ENCODE peak calls at places on chromosome 15, in six cellular contexts. A, R, C, H, F and P are unnamed samples.

GRCh38 chr15:30923429-30923828 is 19.7 kb downstream of the FAN1 start:
- DNase-seq in A (no peak), R (no peak), C (no peak), H (no peak), F (no peak), P (no peak)

GRCh38 chr15:64774556-64775523 is 549 bp downstream of the RBPMS2 start:
- DNase-seq in A (no peak), R (no peak), C (no peak), H (no peak), F (no peak), P (peak; percentile 81)

GRCh38 chr15:49521802-49522201 is 98.8 kb downstream of the FGF7 start:
- DNase-seq in A (peak; percentile 6), R (no peak), C (peak; percentile 2), H (peak; percentile 4), F (no peak), P (no peak)

GRCh38 chr15:74873756-74874424 is 725 bp upstream of the SCAMP2 start:
- DNase-seq in A (no peak), R (no peak), C (peak; percentile 34), H (peak; percentile 48), F (no peak), P (peak; percentile 54)

GRCh38 chr15:73389539-73389938 is 20.8 kb upstream of the HCN4 start:
- DNase-seq in A (no peak), R (no peak), C (no peak), H (no peak), F (no peak), P (no peak)

GRCh38 chr15:101060576-101061551 is 141.7 kb downstream of the LRRK1 start:
- DNase-seq in A (no peak), R (no peak), C (no peak), H (no peak), F (no peak), P (no peak)

GRCh38 chr15:52082197-52083036 is 30.2 kb downstream of the BCL2L10 start:
- DNase-seq in A (no peak), R (no peak), C (no peak), H (no peak), F (peak; percentile 86), P (no peak)

GRCh38 chr15:89690276-89691218 is at the start of the genes PEX11A and WDR93:
- DNase-seq in A (peak; percentile 59), R (peak; percentile 49), C (peak; percentile 75), H (no peak), F (peak; percentile 27), P (peak; percentile 88)

GRCh38 chr15:66866651-66867050 is 164.6 kb downstream of the SMAD6 start:
- DNase-seq in A (no peak), R (no peak), C (no peak), H (no peak), F (no peak), P (no peak)

GRCh38 chr15:50702762-50703334 is 16.3 kb upstream of the TRPM7 start:
- DNase-seq in A (no peak), R (no peak), C (no peak), H (no peak), F (no peak), P (no peak)

GRCh38 chr15:66789029-66790025 is 87.3 kb downstream of the SMAD6 start:
- DNase-seq in A (no peak), R (no peak), C (peak; percentile 30), H (peak; percentile 62), F (no peak), P (no peak)

GRCh38 chr15:29452881-29453731 is 183.5 kb upstream of the NSMCE3 start:
- DNase-seq in A (peak; percentile 29), R (no peak), C (no peak), H (no peak), F (no peak), P (no peak)

GRCh38 chr15:82158811-82159210 is 103.7 kb downstream of the EFL1 start:
- DNase-seq in A (no peak), R (no peak), C (no peak), H (no peak), F (no peak), P (peak; percentile 22)

GRCh38 chr15:71495381-71495780 is 315.0 kb upstream of the NR2E3 start:
- DNase-seq in A (no peak), R (no peak), C (peak; percentile 55), H (no peak), F (no peak), P (no peak)

DNA sequence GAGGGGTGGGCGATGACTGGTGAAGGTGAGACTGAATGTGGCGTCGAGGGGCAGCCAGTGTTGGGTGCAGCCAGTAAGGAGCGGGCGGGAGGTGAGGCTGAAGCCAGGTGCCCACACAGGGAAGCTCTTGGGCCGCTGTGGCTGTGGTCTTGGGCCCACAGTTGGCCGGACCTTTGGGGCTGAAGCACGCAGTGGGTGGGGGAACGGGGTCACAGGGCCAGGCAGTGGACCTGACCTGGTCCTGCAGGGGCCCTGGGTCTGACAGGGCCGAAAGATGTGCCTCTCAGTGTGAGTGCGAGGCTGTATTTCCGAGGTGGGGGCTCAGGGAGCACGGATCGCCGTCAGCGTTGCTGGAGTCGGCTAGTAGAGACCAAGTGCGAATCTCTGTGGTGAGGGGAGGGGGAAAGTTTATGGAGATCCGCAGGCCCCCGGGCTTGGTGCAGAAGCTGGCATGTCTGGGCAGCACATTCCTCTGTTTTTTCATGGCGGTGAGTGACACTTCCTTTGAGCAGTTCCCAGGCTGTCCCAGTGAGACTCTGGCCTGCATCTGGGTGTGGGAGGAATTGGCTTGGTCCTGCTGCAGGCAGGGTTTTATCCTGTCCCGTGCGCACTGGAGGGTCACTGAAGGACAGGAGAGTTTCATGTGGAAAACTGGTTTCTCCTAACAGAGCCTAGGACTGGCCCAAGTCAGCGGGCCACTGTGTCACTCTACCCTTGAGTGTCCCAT is 100.8 kb downstream of the TMEM266 start:
- DNase-seq in A (no peak), R (no peak), C (no peak), H (no peak), F (no peak), P (no peak)
- H2AFZ ChIP-seq in A (no peak overlapping the region), R (no peak overlapping the region), C (no peak overlapping the region), H (no peak overlapping the region), F (no peak overlapping the region), P (no peak overlapping the region)

GRCh38 chr15:68208136-68208535 is 3.0 kb upstream of the CALML4 start:
- DNase-seq in A (no peak), R (no peak), C (no peak), H (no peak), F (no peak), P (no peak)
- TF ChIP-seq SIN3A in A (no peak), R (no peak), C (no peak), H (no peak), F (no peak), P (no peak)

DNA sequence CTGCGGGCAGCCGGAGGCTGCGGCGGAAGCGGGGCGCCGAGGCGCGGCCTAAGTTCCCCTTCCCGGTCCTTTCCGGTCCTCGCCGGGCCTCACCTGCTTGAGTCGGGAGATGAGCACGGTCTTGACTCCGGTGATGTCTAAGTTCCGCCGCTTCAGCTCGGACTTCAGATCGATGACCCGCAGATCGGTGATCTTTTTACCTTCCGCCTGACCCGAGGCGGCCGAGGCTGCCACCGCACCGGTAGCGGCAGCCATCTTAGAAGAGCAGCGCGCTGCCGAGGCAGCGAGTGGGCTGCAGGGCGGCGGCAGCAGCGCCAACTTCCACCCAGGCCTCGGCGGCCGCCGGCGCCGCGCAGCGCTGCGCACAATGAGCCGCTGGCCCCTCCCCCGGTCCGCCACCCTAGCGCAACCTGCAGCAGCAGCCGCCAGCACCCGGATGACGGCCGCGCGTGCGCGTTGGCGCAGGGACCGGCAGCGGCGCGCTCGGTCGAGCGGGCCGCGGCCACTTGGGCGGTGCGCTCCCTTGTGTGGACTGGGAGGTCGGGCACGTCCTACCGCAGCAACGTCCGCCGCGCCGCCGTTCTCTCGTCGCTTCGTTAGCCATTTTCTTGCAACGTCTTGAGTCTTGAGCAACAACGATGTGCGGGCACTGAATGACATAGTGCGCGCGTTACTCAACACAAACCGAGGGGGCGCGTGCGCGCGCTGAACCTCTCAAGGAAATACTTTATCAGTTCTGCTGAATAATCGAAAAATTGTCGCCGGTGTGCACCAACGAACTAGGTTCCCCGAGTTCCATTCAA is at the start of gene SLTM:
- DNase-seq in A (peak; percentile 82), R (peak; percentile 89), C (peak; percentile 87), H (peak; percentile 94), F (peak; percentile 75), P (peak; percentile 98)
- H2AFZ ChIP-seq in A (peak within 1 kb of the TSS; percentile 100), R (peak within 1 kb of the TSS; percentile 92), C (peak within 1 kb of the TSS; percentile 96), H (peak within 1 kb of the TSS; percentile 98), F (peak within 1 kb of the TSS; percentile 96), P (peak within 1 kb of the TSS; percentile 93)

GRCh38 chr15:47184405-47185221 is 532.7 kb upstream of the SEMA6D start:
- DNase-seq in A (no peak), R (no peak), C (no peak), H (no peak), F (no peak), P (peak; percentile 79)
- TF ChIP-seq SIN3A in A (no peak), R (no peak), C (no peak), H (no peak), F (no peak), P (no peak)

GRCh38 chr15:59791646-59792208 is 102.6 kb upstream of the BNIP2 start:
- DNase-seq in A (no peak), R (no peak), C (no peak), H (no peak), F (no peak), P (no peak)

GRCh38 chr15:59797756-59798604 is 108.9 kb upstream of the BNIP2 start:
- DNase-seq in A (no peak), R (no peak), C (no peak), H (no peak), F (peak; percentile 2), P (no peak)

GRCh38 chr15:59791079-59791478 is 102.0 kb upstream of the BNIP2 start:
- DNase-seq in A (no peak), R (no peak), C (no peak), H (no peak), F (no peak), P (no peak)

GRCh38 chr15:59792359-59792758 is 103.2 kb upstream of the BNIP2 start:
- DNase-seq in A (no peak), R (no peak), C (no peak), H (no peak), F (no peak), P (peak; percentile 14)

GRCh38 chr15:59794229-59794886 is 105.2 kb upstream of the BNIP2 start:
- DNase-seq in A (no peak), R (no peak), C (no peak), H (no peak), F (no peak), P (no peak)
- H2AFZ ChIP-seq in A (no peak overlapping the region), R (no peak overlapping the region), C (no peak overlapping the region), H (no peak overlapping the region), F (no peak overlapping the region), P (no peak overlapping the region)

DNA sequence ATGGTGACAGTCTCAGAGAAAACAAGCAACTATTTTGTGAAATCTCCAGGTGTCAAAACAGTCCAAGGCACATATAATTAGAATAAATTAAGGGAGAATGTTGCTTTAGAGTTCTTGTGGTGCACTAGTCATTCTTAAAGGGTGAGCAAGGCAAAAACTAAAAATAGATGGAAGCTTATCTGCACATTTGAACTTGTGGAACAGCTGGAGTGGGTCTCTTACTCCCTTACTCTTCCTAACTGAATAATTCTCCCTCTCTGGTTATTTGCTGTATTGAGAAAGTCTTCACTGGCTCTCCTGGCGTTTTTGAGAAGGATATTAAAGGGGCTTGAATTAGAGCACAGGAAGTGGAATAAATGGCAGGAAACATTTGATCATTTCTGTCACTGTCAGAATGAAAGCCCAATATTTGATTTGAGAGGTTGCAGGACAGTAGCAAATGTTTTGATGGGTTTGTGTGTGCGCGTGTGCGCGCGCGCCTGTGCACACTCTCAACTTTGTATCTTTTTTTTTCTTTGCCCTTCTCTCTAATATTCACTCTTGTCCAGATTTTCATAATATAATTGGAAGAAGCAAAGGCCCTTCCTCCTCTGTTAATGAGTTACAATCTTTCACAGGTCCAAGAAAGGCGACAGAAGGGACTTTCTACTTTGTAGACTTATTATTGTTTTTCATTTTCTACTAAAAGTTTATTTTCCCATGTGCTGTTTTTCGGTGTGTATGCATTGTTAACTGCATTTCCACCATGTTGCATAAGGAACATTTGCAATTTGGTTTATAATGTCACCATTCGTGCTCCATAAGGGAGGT is 40.9 kb downstream of the AKAP13 start:
- DNase-seq in A (no peak), R (no peak), C (no peak), H (no peak), F (no peak), P (no peak)
- TF ChIP-seq SIN3A in A (no peak), R (no peak), C (no peak), H (no peak), F (no peak), P (no peak)